ENCODE peak calls at places on chromosome 15, in seven cellular contexts. C, O, G, M, T, F and N are unnamed samples.

GRCh38 chr15:101059381-101060341 is 140.5 kb downstream of the LRRK1 start:
- DNase-seq in M (no peak), F (no peak), C (no peak), T (no peak), O (no peak), G (no peak), N (no peak)

GRCh38 chr15:71079208-71080044 is 35.8 kb upstream of the THSD4 start:
- DNase-seq in G (no peak), C (peak), O (no peak), M (no peak), T (no peak), F (no peak), N (no peak)

GRCh38 chr15:65767895-65768294 is 24.2 kb downstream of the DENND4A start:
- DNase-seq in O (no peak), C (no peak), M (no peak), G (no peak), T (no peak), F (no peak), N (no peak)

GRCh38 chr15:91135201-91136130 is 35.4 kb downstream of the SV2B start:
- DNase-seq in G (no peak), O (no peak), F (no peak), T (no peak), M (no peak), C (no peak), N (no peak)

GRCh38 chr15:39591141-39591895 is 10.4 kb downstream of the THBS1 start:
- DNase-seq in G (no peak), F (no peak), O (no peak), M (no peak), T (no peak), C (no peak), N (no peak)

GRCh38 chr15:96333194-96334016 is 2.9 kb downstream of the NR2F2 start:
- DNase-seq in T (no peak), M (no peak), O (no peak), G (peak), F (no peak), C (no peak), N (no peak)

GRCh38 chr15:41233367-41233771 is 2.3 kb downstream of the CHP1 start:
- DNase-seq in C (peak), G (no peak), T (no peak), F (peak), O (no peak), M (peak), N (no peak)

GRCh38 chr15:58064119-58065010 is 1.1 kb downstream of the ALDH1A2 start:
- DNase-seq in F (no peak), T (no peak), O (no peak), M (no peak), G (no peak), C (no peak), N (no peak)

GRCh38 chr15:84847382-84847781 is 30.2 kb downstream of the ALPK3 start:
- DNase-seq in C (no peak), G (no peak), T (no peak), M (no peak), F (no peak), O (no peak), N (no peak)

GRCh38 chr15:76433798-76434400 is 97.3 kb downstream of the ISL2 start:
- DNase-seq in G (no peak), M (no peak), C (peak), F (no peak), T (no peak), O (no peak), N (no peak)

GRCh38 chr15:57510647-57511046 is 81.1 kb upstream of the MYZAP start:
- DNase-seq in M (peak), F (no peak), O (no peak), G (no peak), C (no peak), T (no peak), N (no peak)

GRCh38 chr15:81548350-81549116 is 174.5 kb upstream of the TMC3 start:
- DNase-seq in O (no peak), G (no peak), M (peak), F (peak), T (no peak), C (no peak), N (no peak)